ENCODE peak calls at places on chromosomes 7 and 10, in ten cellular contexts. S, Z, F, M, O, Q, V, A, K and P are unnamed samples.

GRCh38 chr7:61576-62360 is 130.6 kb upstream of the FAM20C start:
- DNase-seq in S (no peak), Z (peak), F (no peak), M (no peak), O (no peak), Q (no peak), V (no peak), A (no peak), K (no peak), P (no peak)

GRCh38 chr7:39733881-39734571 is 110.7 kb downstream of the RALA start:
- DNase-seq in S (no peak), Z (no peak), F (no peak), M (peak), O (peak), Q (peak), V (no peak), A (no peak), K (no peak), P (peak)

GRCh38 chr10:33234779-33235178 is 99.7 kb downstream of the NRP1 start:
- DNase-seq in S (no peak), Z (no peak), F (no peak), M (peak), O (no peak), Q (peak), V (peak), A (no peak), K (no peak), P (no peak)

GRCh38 chr7:100577507-100577906 is 3.8 kb upstream of the SAP25 start:
- DNase-seq in S (no peak), Z (no peak), F (no peak), M (no peak), O (no peak), Q (no peak), V (no peak), A (no peak), K (no peak), P (no peak)

GRCh38 chr7:19327011-19327410 is 181.8 kb upstream of the FERD3L start:
- DNase-seq in S (no peak), Z (no peak), F (no peak), M (peak), O (peak), Q (peak), V (no peak), A (no peak), K (no peak), P (no peak)

GRCh38 chr10:87579563-87579962 is 74.9 kb downstream of the MINPP1 start:
- DNase-seq in S (no peak), Z (no peak), F (no peak), M (peak), O (peak), Q (peak), V (no peak), A (no peak), K (no peak), P (no peak)

GRCh38 chr7:95690367-95690947 is 81.9 kb upstream of the DYNC1I1 start:
- DNase-seq in S (peak), Z (no peak), F (no peak), M (peak), O (peak), Q (peak), V (no peak), A (no peak), K (peak), P (no peak)

GRCh38 chr10:12542271-12542670 is 192.9 kb downstream of the CAMK1D start:
- DNase-seq in S (no peak), Z (no peak), F (no peak), M (no peak), O (no peak), Q (no peak), V (no peak), A (no peak), K (no peak), P (no peak)

GRCh38 chr7:22629056-22629455 is 97.9 kb upstream of the IL6 start:
- DNase-seq in S (no peak), Z (no peak), F (no peak), M (peak), O (no peak), Q (no peak), V (no peak), A (no peak), K (no peak), P (no peak)

GRCh38 chr7:150385240-150385830 is 6.2 kb downstream of the ZNF775 start:
- DNase-seq in S (no peak), Z (no peak), F (no peak), M (no peak), O (no peak), Q (no peak), V (no peak), A (no peak), K (no peak), P (no peak)

GRCh38 chr7:73512018-73512780 is 9.9 kb downstream of the BAZ1B start:
- DNase-seq in S (no peak), Z (no peak), F (no peak), M (no peak), O (peak), Q (no peak), V (peak), A (no peak), K (no peak), P (no peak)

GRCh38 chr10:51892965-51893658 is 193.7 kb upstream of the CSTF2T start:
- DNase-seq in S (no peak), Z (no peak), F (no peak), M (peak), O (peak), Q (peak), V (no peak), A (no peak), K (peak), P (peak)

GRCh38 chr10:21534611-21535493 is 820 bp downstream of the MLLT10 start:
- DNase-seq in S (peak), Z (peak), F (peak), M (peak), O (peak), Q (peak), V (no peak), A (peak), K (peak), P (peak)

GRCh38 chr7:155323001-155323638 is 25.4 kb downstream of the INSIG1 start:
- DNase-seq in S (no peak), Z (no peak), F (no peak), M (no peak), O (no peak), Q (no peak), V (no peak), A (no peak), K (no peak), P (no peak)

GRCh38 chr10:73095479-73096021 is 1.1 kb downstream of the P4HA1 start:
- DNase-seq in S (no peak), Z (peak), F (peak), M (peak), O (peak), Q (peak), V (no peak), A (peak), K (peak), P (peak)

GRCh38 chr10:93421426-93421825 is 60.7 kb downstream of the MYOF start:
- DNase-seq in S (no peak), Z (no peak), F (no peak), M (no peak), O (no peak), Q (no peak), V (no peak), A (no peak), K (no peak), P (no peak)

DNA sequence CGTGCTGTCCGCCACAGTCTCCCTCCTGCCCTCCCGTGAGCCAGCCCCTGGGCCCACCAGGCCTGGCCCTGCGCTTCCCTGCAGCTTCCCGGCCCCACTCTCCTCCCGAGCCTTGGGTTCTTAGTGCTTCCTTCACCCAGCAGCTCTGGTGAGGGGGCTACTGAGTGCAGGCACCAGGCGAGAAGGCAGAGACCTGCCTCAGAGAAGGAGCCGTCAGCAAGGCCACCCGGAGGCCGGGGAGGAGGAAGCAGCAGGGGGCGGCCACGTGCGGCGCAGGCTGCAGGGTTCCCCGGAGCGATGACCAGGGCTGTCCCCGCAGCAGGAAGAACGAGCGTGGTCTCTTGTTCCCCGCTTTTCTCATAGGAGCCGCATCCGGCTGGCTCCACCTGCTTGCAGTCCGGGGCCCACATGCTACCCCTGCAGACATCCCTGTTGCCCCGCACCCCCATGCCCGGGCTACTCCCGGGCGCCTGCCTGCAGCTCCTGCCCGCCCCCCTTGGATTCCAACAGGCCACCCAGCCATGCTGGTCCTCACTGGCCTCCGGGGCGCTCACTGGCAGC is 20.5 kb downstream of the YKT6 start:
- DNase-seq in S (no peak), Z (no peak), F (peak), M (peak), O (no peak), Q (no peak), V (no peak), A (no peak), K (peak), P (no peak)
- TF ChIP-seq CTCF in S (no peak), Z (no peak), F (no peak), M (no peak), O (peak), Q (no peak), V (no peak), A (no peak), K (no peak), P (no peak)

GRCh38 chr7:38318803-38319416 is 45.5 kb upstream of the TARP start:
- DNase-seq in S (peak), Z (no peak), F (no peak), M (peak), O (peak), Q (peak), V (no peak), A (no peak), K (no peak), P (peak)
- TF ChIP-seq CTCF in S (peak), Z (peak), F (peak), M (peak), O (peak), Q (peak), V (peak), A (peak), K (peak), P (peak)

GRCh38 chr7:2719007-2719406 is 31.0 kb downstream of the AMZ1 start:
- DNase-seq in S (peak), Z (no peak), F (no peak), M (no peak), O (no peak), Q (no peak), V (no peak), A (peak), K (no peak), P (peak)
- TF ChIP-seq CTCF in S (peak), Z (peak), F (peak), M (peak), O (peak), Q (peak), V (peak), A (peak), K (peak), P (peak)

GRCh38 chr7:75914655-75915415 is at the start of gene POR:
- DNase-seq in S (peak), Z (peak), F (peak), M (peak), O (peak), Q (peak), V (peak), A (peak), K (peak), P (peak)
- TF ChIP-seq CTCF in S (no peak), Z (no peak), F (peak), M (no peak), O (no peak), Q (no peak), V (peak), A (no peak), K (no peak), P (no peak)

GRCh38 chr10:131017566-131018285 is 293.8 kb downstream of the TCERG1L start:
- DNase-seq in S (no peak), Z (no peak), F (no peak), M (no peak), O (no peak), Q (no peak), V (no peak), A (no peak), K (no peak), P (no peak)
- TF ChIP-seq CTCF in S (no peak), Z (no peak), F (no peak), M (no peak), O (no peak), Q (no peak), V (no peak), A (no peak), K (no peak), P (no peak)

DNA sequence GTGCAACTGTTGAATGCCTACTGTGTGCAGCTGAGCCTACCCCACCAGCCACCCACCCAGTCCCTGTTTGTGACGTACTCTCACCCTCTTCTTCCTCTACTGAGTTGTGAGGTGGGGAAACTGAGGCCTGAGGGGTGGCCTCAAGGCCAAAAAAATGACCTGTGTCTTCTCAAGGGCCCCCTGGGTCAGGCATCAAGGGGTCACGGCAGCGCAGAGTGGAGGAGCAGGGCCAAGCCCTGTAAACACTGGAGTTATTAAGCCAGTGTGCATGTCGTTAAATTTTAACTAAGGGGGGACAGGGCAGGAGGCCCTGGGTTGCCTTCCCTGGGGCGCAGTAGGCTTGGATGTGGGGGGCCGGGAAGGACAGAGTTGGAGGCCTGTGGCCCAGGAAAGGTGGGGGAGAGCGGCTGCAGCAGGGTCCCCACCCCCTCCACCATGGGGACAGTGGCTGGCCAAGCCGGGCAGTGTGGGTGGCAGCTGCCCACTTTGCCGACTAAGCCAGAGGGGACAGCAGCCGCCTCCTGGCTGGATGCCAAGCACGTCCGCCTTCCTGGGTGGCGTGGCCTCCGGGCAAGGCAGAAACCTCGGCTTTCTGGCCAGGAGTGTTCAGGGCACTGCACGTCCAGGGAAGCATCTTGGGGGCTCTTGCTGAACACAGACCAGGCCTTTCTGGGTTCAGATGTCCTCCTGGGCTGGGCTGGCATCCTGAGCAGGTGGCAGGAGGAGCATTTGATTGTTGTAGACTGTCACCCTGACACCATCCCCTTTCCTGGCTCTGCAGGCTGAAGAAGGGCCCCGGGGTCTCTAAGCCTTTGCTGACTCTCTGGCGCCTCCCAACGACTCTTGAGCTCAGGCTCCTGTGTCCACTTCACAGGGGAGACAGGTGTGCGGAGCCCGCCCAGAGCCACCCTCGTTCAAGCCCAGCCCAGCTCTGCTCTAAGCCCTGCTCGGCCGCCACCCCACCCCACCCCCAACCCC is 1.9 kb downstream of the SLC29A4 start:
- DNase-seq in S (peak), Z (peak), F (no peak), M (peak), O (no peak), Q (peak), V (no peak), A (no peak), K (peak), P (peak)
- TF ChIP-seq CTCF in S (peak), Z (no peak), F (no peak), M (peak), O (peak), Q (peak), V (no peak), A (no peak), K (peak), P (peak)